ENCODE peak calls at places on chromosome 19, in nine cellular contexts. A is colonic mucosa; Q is hepatocyte; D is effector memory CD4-positive, alpha-beta T cell; S is PC-3; V is tibial artery; X is bronchial epithelial cell; M is uterus; R is adipocyte. Z is an unnamed sample.

GRCh38 chr19:55113570-55114039 is 3.8 kb downstream of the PPP1R12C start:
- DNase-seq in A (peak), Q (peak), D (no peak), S (no peak), V (peak), X (no peak), M (peak), R (peak), Z (peak)

GRCh38 chr19:11295665-11296245 is at the start of gene TSPAN16:
- DNase-seq in A (peak), Q (no peak), D (no peak), S (no peak), V (peak), X (no peak), M (no peak), R (no peak), Z (no peak)

GRCh38 chr19:1057185-1057857 is 9.6 kb upstream of the ARHGAP45 start:
- DNase-seq in A (no peak), Q (no peak), D (no peak), S (peak), V (no peak), X (peak), M (no peak), R (peak), Z (no peak)

GRCh38 chr19:23817519-23817918 is 58.8 kb upstream of the ZNF681 start:
- DNase-seq in A (peak), Q (peak), D (no peak), S (peak), V (no peak), X (peak), M (peak), R (peak), Z (no peak)

GRCh38 chr19:19627716-19628498 is at the start of gene LPAR2:
- DNase-seq in A (peak), Q (peak), D (peak), S (peak), V (no peak), X (no peak), M (no peak), R (peak), Z (no peak)

GRCh38 chr19:35717665-35718344 is at the start of gene KMT2B:
- DNase-seq in A (no peak), Q (peak), D (no peak), S (peak), V (no peak), X (no peak), M (peak), R (peak), Z (no peak)

GRCh38 chr19:2815923-2816322 is 3.7 kb upstream of the ZNF554 start:
- DNase-seq in A (no peak), Q (no peak), D (no peak), S (no peak), V (no peak), X (no peak), M (no peak), R (no peak), Z (no peak)

GRCh38 chr19:38037151-38037611 is 130.2 kb downstream of the SIPA1L3 start:
- DNase-seq in A (no peak), Q (no peak), D (no peak), S (no peak), V (no peak), X (no peak), M (no peak), R (no peak), Z (no peak)

GRCh38 chr19:2552859-2553258 is 76.9 kb downstream of the GADD45B start:
- DNase-seq in A (no peak), Q (no peak), D (peak), S (peak), V (no peak), X (no peak), M (no peak), R (no peak), Z (peak)

GRCh38 chr19:34837262-34837661 is 64.2 kb upstream of the ZNF599 start:
- DNase-seq in A (peak), Q (peak), D (no peak), S (no peak), V (no peak), X (no peak), M (no peak), R (no peak), Z (no peak)

GRCh38 chr19:49931293-49932040 is 2.2 kb upstream of the NUP62 start:
- DNase-seq in A (no peak), Q (no peak), D (no peak), S (no peak), V (no peak), X (no peak), M (no peak), R (no peak), Z (peak)

GRCh38 chr19:1747285-1748114 is 5.8 kb upstream of the ONECUT3 start:
- DNase-seq in A (peak), Q (peak), D (no peak), S (peak), V (no peak), X (peak), M (no peak), R (no peak), Z (no peak)

GRCh38 chr19:56896041-56896440 is 55.5 kb upstream of the PEG3 start:
- DNase-seq in A (no peak), Q (no peak), D (no peak), S (no peak), V (no peak), X (no peak), M (no peak), R (no peak), Z (no peak)

GRCh38 chr19:45402469-45403070 is 2.3 kb downstream of the PPP1R13L start:
- DNase-seq in A (peak), Q (peak), D (no peak), S (no peak), V (no peak), X (peak), M (no peak), R (peak), Z (no peak)

GRCh38 chr19:8820234-8820633 is 11.9 kb downstream of the ZNF558 start:
- DNase-seq in A (no peak), Q (no peak), D (no peak), S (no peak), V (no peak), X (no peak), M (no peak), R (no peak), Z (no peak)

GRCh38 chr19:35843676-35844481 is 8.4 kb downstream of the NPHS1 start:
- DNase-seq in A (peak), Q (peak), D (no peak), S (no peak), V (no peak), X (peak), M (no peak), R (no peak), Z (no peak)

DNA sequence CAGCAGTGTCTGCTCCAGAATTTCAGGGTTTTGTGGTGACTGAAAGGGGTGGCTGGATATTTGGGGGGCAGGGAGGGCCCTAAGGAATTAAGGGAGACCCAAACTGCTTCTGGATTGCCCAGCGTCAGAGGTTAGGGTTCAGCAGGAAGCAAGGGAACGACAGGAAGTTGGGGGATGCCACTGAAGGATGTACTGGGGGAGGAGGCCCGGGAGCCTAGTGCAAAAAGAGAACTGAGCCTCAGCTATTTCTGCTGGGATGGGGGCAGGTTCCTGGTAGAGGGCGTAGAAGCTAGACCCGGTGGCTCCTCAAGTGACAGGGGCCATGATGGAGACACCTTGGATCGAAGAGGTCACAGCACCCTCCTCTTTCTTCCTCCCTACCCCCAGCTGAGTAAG is 1.1 kb downstream of the CYP2S1 start:
- DNase-seq in A (no peak), Q (no peak), D (no peak), S (no peak), V (no peak), X (no peak), M (no peak), R (no peak), Z (no peak)
- H3K4me3 ChIP-seq in A (peak), Q (no peak), D (no peak), S (no peak), V (no peak), X (peak), M (no peak), R (no peak), Z (no peak)

GRCh38 chr19:17027428-17027816 is 812 bp upstream of the CPAMD8 start:
- DNase-seq in A (no peak), Q (no peak), D (no peak), S (no peak), V (no peak), X (no peak), M (no peak), R (no peak), Z (no peak)
- H3K4me3 ChIP-seq in A (no peak), Q (no peak), D (no peak), S (no peak), V (no peak), X (no peak), M (no peak), R (no peak), Z (no peak)

GRCh38 chr19:47310819-47311218 is 1.2 kb downstream of the C5AR1 start:
- DNase-seq in A (no peak), Q (peak), D (no peak), S (peak), V (peak), X (peak), M (no peak), R (no peak), Z (peak)
- H3K4me3 ChIP-seq in A (peak), Q (no peak), D (no peak), S (no peak), V (peak), X (no peak), M (no peak), R (no peak), Z (no peak)

GRCh38 chr19:16218851-16219250 is 21.1 kb downstream of the AP1M1 start:
- DNase-seq in A (no peak), Q (no peak), D (no peak), S (no peak), V (no peak), X (no peak), M (no peak), R (no peak), Z (no peak)

GRCh38 chr19:16213076-16213475 is 15.4 kb downstream of the AP1M1 start:
- DNase-seq in A (no peak), Q (no peak), D (no peak), S (no peak), V (no peak), X (no peak), M (no peak), R (peak), Z (no peak)

GRCh38 chr19:16222806-16223205 is 25.1 kb downstream of the AP1M1 start:
- DNase-seq in A (no peak), Q (no peak), D (no peak), S (no peak), V (no peak), X (no peak), M (no peak), R (no peak), Z (no peak)

GRCh38 chr19:16217671-16218464 is 20.2 kb downstream of the AP1M1 start:
- DNase-seq in A (no peak), Q (no peak), D (no peak), S (no peak), V (no peak), X (no peak), M (no peak), R (no peak), Z (no peak)

DNA sequence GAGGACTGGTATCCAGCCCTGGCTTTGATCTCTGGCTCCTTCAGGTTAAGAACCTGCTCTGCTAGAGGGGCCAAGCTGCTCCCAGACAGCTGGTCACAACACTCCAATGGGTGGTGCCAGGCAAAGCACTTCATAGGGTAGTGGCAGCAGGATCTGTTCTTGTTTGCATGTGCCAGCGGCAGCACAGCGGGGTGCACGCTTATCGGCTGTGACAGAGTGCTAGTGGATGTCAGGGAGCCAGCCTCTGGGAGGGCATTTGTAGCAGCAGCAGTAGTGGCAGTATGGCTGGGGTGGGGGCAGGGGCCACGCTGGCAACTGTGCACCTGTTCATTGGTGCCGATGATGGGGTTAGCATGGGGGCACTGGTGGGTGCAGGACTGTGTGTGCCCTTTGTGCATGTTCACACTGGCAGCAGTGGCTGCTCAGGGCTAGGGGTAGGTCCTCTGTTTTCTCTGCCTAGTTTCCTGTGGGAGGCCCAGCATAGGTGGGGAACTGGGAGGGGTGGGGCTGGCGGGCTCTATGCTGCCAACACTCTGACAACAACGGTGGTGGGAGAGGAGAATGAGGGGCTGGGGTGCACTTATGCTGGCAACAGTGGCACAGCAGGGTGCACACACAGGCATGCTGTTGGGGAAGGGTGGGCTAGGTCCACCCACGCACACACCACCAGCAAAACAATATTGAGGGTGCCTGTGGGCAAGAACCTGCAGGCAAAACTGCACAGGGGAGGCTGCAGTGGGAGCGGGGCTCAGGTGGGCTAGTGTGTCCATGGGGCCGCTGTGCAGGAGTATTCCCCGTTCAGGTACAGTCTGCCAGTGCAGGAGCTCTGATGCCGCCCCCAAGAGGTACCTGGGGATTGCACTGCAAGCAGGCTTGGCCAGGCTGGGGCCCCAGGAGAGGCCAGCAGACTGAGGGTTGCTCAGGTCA is 19.3 kb downstream of the AP1M1 start:
- DNase-seq in A (no peak), Q (no peak), D (no peak), S (no peak), V (peak), X (no peak), M (no peak), R (no peak), Z (no peak)
- H3K4me3 ChIP-seq in A (no peak), Q (no peak), D (no peak), S (no peak), V (no peak), X (no peak), M (no peak), R (no peak), Z (no peak)

DNA sequence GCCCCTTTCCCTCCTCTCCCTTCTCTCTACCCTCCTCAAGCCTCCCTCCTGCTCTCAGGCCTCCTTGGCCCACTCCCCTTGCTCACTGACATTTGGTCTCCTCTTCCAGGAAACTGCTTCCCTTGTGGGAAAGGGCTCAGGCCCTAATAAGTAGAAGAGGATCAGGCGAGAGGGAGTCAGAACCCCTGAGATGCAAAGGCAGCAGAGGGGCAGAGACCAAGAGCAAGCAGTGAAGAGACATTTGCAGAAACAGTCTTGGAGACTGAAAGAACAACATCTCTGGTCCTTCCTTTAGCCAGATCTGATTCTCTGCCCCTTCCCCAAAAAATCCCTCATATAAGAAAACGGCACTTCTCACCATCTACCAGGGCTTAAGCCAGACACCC is 1.9 kb upstream of the PLEKHG2 start:
- DNase-seq in A (peak), Q (peak), D (no peak), S (no peak), V (no peak), X (no peak), M (no peak), R (peak), Z (no peak)
- H3K4me3 ChIP-seq in A (peak), Q (peak), D (peak), S (peak), V (peak), X (no peak), M (peak), R (peak), Z (peak)

GRCh38 chr19:5126498-5127223 is 157.7 kb downstream of the KDM4B start:
- DNase-seq in A (no peak), Q (no peak), D (no peak), S (no peak), V (no peak), X (no peak), M (no peak), R (no peak), Z (no peak)
- H3K4me3 ChIP-seq in A (no peak), Q (no peak), D (no peak), S (no peak), V (no peak), X (no peak), M (no peak), R (no peak), Z (no peak)

GRCh38 chr19:47256688-47257410 is 524 bp downstream of the CCDC9 start:
- DNase-seq in A (peak), Q (peak), D (peak), S (peak), V (peak), X (peak), M (peak), R (peak), Z (peak)
- H3K4me3 ChIP-seq in A (peak), Q (peak), D (peak), S (peak), V (peak), X (peak), M (peak), R (peak), Z (peak)

GRCh38 chr19:5804516-5805464 is at the start of gene NRTN:
- DNase-seq in A (peak), Q (peak), D (peak), S (peak), V (no peak), X (no peak), M (no peak), R (peak), Z (peak)

GRCh38 chr19:5803752-5804515 is 933 bp upstream of the NRTN start:
- DNase-seq in A (peak), Q (peak), D (peak), S (peak), V (peak), X (peak), M (peak), R (peak), Z (peak)

GRCh38 chr19:5801796-5802616 is 2.9 kb upstream of the NRTN start:
- DNase-seq in A (no peak), Q (peak), D (no peak), S (no peak), V (no peak), X (no peak), M (no peak), R (peak), Z (peak)

GRCh38 chr19:5805465-5806132 is 732 bp downstream of the NRTN start:
- DNase-seq in A (peak), Q (peak), D (peak), S (peak), V (no peak), X (no peak), M (no peak), R (peak), Z (no peak)

GRCh38 chr19:5803441-5803751 is 1.5 kb upstream of the NRTN start:
- DNase-seq in A (no peak), Q (no peak), D (no peak), S (no peak), V (no peak), X (peak), M (no peak), R (no peak), Z (no peak)
- H3K4me3 ChIP-seq in A (peak), Q (peak), D (peak), S (peak), V (no peak), X (peak), M (no peak), R (peak), Z (no peak)

DNA sequence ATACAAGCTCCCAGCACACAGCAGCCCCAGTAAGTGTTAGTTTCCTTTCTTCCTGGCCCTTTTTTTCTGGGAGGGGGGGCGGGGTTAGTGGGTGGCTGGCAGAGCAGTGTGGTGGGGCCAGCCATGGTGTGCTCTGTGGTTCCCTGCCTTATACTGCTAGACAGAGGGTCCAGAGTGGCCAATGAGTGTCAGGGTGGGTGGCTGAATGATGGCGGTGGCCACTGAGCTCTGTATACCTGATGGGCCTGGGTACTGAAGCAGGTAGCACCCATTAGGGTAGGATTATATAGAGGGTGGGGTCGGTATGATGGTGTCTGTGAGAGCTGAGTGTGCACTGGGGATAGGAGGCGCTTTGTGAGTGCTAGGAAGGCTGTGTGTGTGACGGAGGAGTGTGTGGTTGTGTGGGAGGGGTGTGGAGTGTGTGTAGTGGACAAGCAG is 13.8 kb downstream of the CIC start:
- DNase-seq in A (no peak), Q (no peak), D (no peak), S (no peak), V (no peak), X (no peak), M (no peak), R (no peak), Z (no peak)
- H3K4me3 ChIP-seq in A (no peak), Q (peak), D (peak), S (no peak), V (peak), X (no peak), M (no peak), R (peak), Z (no peak)

DNA sequence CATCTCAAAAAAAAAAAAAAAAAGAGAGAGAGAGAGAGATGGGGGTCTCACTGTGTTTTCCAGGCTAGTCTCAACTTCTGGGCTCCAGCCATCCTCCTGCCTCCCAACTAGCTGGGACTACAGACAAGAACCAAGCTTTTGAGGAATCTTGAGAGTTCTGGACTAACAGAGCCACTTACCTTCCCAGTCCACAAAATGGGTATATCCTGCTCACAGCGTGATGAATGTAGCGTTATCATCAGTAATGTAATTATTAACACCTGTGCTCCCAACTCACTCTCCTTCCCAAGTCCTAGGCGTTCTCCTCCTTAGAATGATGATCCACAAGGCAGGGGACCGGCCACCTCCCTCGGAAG is 4.6 kb upstream of the NANOS3 start:
- DNase-seq in A (no peak), Q (no peak), D (no peak), S (no peak), V (no peak), X (no peak), M (no peak), R (no peak), Z (no peak)
- H3K4me3 ChIP-seq in A (peak), Q (peak), D (no peak), S (no peak), V (no peak), X (no peak), M (peak), R (peak), Z (no peak)

Z was measured in aorta.